ENCODE peak calls at places on chromosomes 1 and 21, in five cellular contexts. G is AG04450, Q is GM12865, D is choroid plexus epithelial cell, P is lower lobe of right lung. B is an unnamed sample.

GRCh38 chr1:3005771-3006170 is 15.5 kb upstream of the ACTRT2 start:
- DNase-seq in G (no peak), Q (no peak), P (no peak), D (no peak), B (no peak)

GRCh38 chr1:98049370-98050115 is 128.7 kb upstream of the DPYD start:
- DNase-seq in Q (no peak), P (peak; percentile 42), D (peak; percentile 42), G (no peak), B (no peak)

GRCh38 chr1:54323324-54323739 is 82.9 kb downstream of the SSBP3 start:
- DNase-seq in G (no peak), D (no peak), Q (no peak), P (no peak), B (no peak)

GRCh38 chr1:183600136-183600535 is 9.9 kb upstream of the NCF2 start:
- DNase-seq in G (peak; percentile 61), P (no peak), Q (peak; percentile 55), D (peak; percentile 89), B (peak; percentile 97)

GRCh38 chr1:155044812-155045690 is 6.1 kb upstream of the ADAM15 start:
- DNase-seq in G (peak; percentile 45), Q (peak; percentile 81), D (peak; percentile 79), P (peak; percentile 90), B (peak; percentile 85)

GRCh38 chr1:201877877-201878339 is 10.8 kb upstream of the SHISA4 start:
- DNase-seq in P (no peak), Q (peak; percentile 55), G (no peak), D (peak; percentile 78), B (peak; percentile 66)

GRCh38 chr1:162632234-162632666 is at the start of gene DDR2:
- DNase-seq in G (peak; percentile 91), P (no peak), Q (no peak), D (peak; percentile 90), B (peak; percentile 98)

GRCh38 chr21:22965455-22966125 is 1967.4 kb downstream of the NCAM2 start:
- DNase-seq in P (no peak), G (no peak), D (peak; percentile 11), Q (no peak), B (no peak)

GRCh38 chr1:79198841-79199240 is 192.3 kb upstream of the ADGRL4 start:
- DNase-seq in G (peak; percentile 13), P (no peak), Q (no peak), D (peak; percentile 70), B (peak; percentile 73)

GRCh38 chr1:234998174-234998741 is 130.4 kb downstream of the TOMM20 start:
- DNase-seq in D (no peak), P (no peak), G (no peak), Q (no peak), B (peak; percentile 61)
- TF ChIP-seq CTCF in D (no peak), P (no peak), G (no peak), Q (no peak), B (no peak)

GRCh38 chr21:38766987-38767722 is 38.6 kb upstream of the ETS2 start:
- DNase-seq in D (no peak), P (peak; percentile 55), G (no peak), Q (peak; percentile 94), B (no peak)

GRCh38 chr21:38769253-38769780 is 36.4 kb upstream of the ETS2 start:
- DNase-seq in P (no peak), Q (no peak), D (peak; percentile 73), G (peak; percentile 81), B (peak; percentile 40)

GRCh38 chr21:38770660-38771059 is 35.1 kb upstream of the ETS2 start:
- DNase-seq in D (no peak), Q (no peak), P (no peak), G (no peak), B (no peak)

GRCh38 chr21:38771536-38771935 is 34.2 kb upstream of the ETS2 start:
- DNase-seq in P (no peak), Q (no peak), D (peak; percentile 22), G (no peak), B (no peak)

GRCh38 chr21:38768385-38769071 is 37.2 kb upstream of the ETS2 start:
- DNase-seq in Q (peak; percentile 38), P (no peak), G (peak; percentile 96), D (peak; percentile 94), B (peak; percentile 95)
- H3K4me3 ChIP-seq in Q (no peak overlapping the region), P (no peak overlapping the region), G (peak overlapping the region; percentile 14), D (no peak overlapping the region), B (no peak overlapping the region)

DNA sequence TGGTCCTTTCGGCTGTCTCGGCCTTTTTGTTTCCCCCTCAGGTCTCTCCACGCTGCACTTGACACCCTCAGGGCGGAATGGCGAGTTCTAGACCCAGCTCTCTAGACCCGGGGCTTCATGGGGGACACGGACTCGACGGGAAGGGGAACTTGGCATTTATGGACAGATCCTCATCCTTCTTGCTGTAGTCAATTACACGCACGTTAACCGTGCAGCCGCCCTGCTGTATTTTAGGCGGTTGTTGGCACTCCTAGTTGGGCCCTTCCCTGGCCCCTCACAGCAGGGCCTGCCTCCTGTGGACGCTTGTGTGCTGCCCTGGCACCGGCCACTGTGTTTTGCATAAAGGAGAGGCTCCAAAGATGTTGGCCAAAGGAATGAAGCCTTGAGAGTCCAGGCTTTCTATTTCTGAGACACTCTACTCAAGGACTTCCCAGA is 558 bp upstream of the BTG3 start:
- DNase-seq in Q (no peak), G (no peak), D (peak; percentile 42), P (peak; percentile 87), B (peak; percentile 10)
- TF ChIP-seq CTCF in Q (no peak), G (no peak), D (peak; percentile 19), P (no peak), B (no peak)

DNA sequence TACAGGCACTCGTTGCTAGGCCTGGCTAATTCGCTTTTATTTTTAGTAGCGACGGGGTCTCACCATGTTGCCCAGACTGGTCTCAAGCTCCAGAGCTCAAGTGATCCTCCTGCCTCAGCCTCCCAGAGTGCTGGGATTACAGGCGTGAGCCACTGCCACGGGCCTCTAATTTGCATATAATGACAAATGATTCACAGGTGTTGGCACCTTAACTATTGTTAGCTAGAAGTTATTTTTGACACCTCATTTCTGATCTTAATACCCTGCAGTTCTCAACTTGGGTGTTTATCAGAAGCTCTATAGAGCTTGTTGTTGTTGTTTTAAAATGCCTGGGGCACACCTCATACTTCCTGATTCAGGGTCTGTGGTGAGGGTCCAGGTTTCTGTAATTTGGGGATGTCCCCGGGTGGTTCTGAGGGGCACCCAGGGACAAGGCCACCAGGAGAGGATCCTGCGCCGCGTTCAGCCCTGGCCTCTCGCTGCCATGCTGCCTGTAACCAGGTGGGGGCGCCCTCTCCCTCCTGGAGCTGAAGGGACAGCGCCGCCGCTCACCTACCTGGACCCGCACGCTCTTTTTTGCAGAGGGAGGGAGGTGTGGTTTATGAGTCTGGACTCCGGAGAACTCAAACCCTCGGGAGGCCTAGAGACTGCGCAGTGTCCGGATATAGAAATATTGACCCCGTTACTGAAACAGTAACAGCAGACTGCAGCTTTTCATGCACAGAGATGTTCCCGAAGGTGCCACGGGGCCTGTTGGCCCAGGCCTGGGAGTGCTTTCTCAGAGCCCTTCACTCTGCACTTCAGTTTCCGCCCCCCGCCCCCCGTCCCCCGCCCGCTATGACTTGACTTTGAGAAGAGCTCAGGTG is 23.0 kb upstream of the NEK2 start:
- DNase-seq in G (peak; percentile 7), P (peak; percentile 91), Q (peak; percentile 89), D (peak; percentile 68), B (peak; percentile 46)
- H3K4me3 ChIP-seq in G (peak overlapping the region; percentile 29), P (peak overlapping the region; percentile 28), Q (peak overlapping the region; percentile 25), D (peak overlapping the region; percentile 46), B (peak overlapping the region; percentile 10)

B was measured in fibroblast of mammary gland.